ENCODE peak calls at places on chromosomes 2 and 18, in four cellular contexts. R, Y, Z and J are unnamed samples.

GRCh38 chr2:239949537-239949936 is 75.6 kb downstream of the NDUFA10 start:
- DNase-seq in R (no peak), Y (no peak), Z (no peak), J (no peak)

GRCh38 chr18:79797518-79798345 is at the start of gene KCNG2:
- DNase-seq in R (peak; percentile 53), Y (no peak), Z (no peak), J (no peak)

GRCh38 chr2:35846-36245 is 10.5 kb downstream of the FAM110C start:
- DNase-seq in R (no peak), Y (no peak), Z (no peak), J (no peak)

GRCh38 chr2:177724398-177725287 is 332.1 kb downstream of the AGPS start:
- DNase-seq in R (peak; percentile 63), Y (peak; percentile 67), Z (peak; percentile 68), J (peak; percentile 4)

GRCh38 chr18:77067315-77068061 is 65.1 kb downstream of the MBP start:
- DNase-seq in R (peak; percentile 95), Y (peak; percentile 54), Z (peak; percentile 92), J (peak; percentile 89)

GRCh38 chr2:1231664-1232063 is 181.6 kb upstream of the TPO start:
- DNase-seq in R (no peak), Y (no peak), Z (no peak), J (no peak)

GRCh38 chr2:19312949-19313348 is 45.5 kb downstream of the OSR1 start:
- DNase-seq in R (peak; percentile 77), Y (peak; percentile 48), Z (peak; percentile 57), J (no peak)

GRCh38 chr18:35203001-35203553 is 37.8 kb upstream of the ZNF397 start:
- DNase-seq in R (peak; percentile 80), Y (no peak), Z (peak; percentile 79), J (no peak)

GRCh38 chr2:165868211-165868610 is 74.2 kb upstream of the GALNT3 start:
- DNase-seq in R (peak; percentile 53), Y (no peak), Z (peak; percentile 84), J (no peak)

GRCh38 chr2:176093889-176094232 is 1.3 kb downstream of the HOXD13 start:
- DNase-seq in R (no peak), Y (no peak), Z (no peak), J (no peak)

GRCh38 chr2:43082111-43082877 is 144.1 kb downstream of the ZFP36L2 start:
- DNase-seq in R (peak; percentile 94), Y (peak; percentile 54), Z (peak; percentile 90), J (peak; percentile 92)

GRCh38 chr2:188303363-188304031 is 11.8 kb downstream of the GULP1 start:
- DNase-seq in R (peak; percentile 15), Y (no peak), Z (peak; percentile 41), J (peak; percentile 41)

GRCh38 chr2:43278683-43279220 is 52.3 kb upstream of the ZFP36L2 start:
- DNase-seq in R (no peak), Y (no peak), Z (peak; percentile 44), J (no peak)

GRCh38 chr2:99960724-99961566 is 181.4 kb downstream of the AFF3 start:
- DNase-seq in R (no peak), Y (peak; percentile 46), Z (no peak), J (no peak)

GRCh38 chr2:25894135-25894830 is 16.0 kb upstream of the ASXL2 start:
- DNase-seq in R (peak; percentile 73), Y (peak; percentile 38), Z (peak; percentile 49), J (no peak)

GRCh38 chr2:170500770-170501169 is 214.4 kb upstream of the SP5 start:
- DNase-seq in R (no peak), Y (no peak), Z (no peak), J (no peak)

GRCh38 chr18:111292-112014 is 46.9 kb upstream of the USP14 start:
- DNase-seq in R (peak; percentile 44), Y (peak; percentile 76), Z (peak; percentile 56), J (no peak)

GRCh38 chr2:124267821-124268220 is 242.7 kb downstream of the CNTNAP5 start:
- DNase-seq in R (peak; percentile 85), Y (no peak), Z (peak; percentile 52), J (peak; percentile 89)

DNA sequence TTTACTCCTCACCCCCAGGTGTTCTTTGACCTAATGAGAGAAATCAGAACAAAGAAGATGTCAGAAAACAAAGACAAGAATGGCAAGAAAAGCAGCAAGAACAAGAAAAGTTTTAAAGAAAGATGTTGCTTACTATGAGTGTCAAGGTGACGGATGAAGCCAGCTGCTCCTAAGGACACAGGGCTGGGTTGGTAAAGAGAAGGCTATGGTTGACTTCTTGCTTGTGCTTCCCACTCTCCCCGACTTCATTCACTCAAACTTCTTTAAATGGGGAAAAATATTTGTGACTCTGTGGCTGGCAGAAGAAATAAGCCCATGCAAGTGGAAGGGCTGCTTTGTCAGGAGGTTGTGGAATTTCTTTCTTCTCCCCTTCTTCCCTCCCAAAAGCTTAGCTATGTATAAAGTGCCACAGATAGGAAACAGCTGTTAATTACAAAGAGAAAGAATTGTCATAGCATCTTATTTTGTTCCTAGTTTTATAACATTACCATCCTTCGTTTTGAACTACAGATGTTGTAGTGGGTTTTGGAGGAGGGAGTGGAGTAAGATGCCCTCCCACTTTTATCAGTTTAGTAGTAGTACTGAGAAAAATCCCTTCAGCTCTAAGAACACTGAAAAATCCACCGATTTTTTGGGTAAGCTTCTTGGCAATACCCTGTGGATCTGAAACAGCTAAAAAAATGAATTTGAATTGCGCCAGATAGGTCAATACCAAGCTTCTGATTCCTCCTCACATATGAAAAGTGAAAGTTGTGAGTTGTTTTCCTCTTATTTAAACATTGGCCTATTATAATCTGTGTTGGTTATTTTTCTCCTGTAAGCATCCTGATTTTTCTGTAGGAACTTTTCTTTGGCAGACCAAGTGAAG is 40.7 kb downstream of the RALB start:
- DNase-seq in R (no peak), Y (no peak), Z (peak; percentile 31), J (no peak)
- H3K4me3 ChIP-seq in R (no peak overlapping the region), Y (no peak overlapping the region), Z (no peak overlapping the region), J (no peak overlapping the region)

GRCh38 chr2:11414372-11415124 is 51.4 kb downstream of the E2F6 start:
- DNase-seq in R (no peak), Y (no peak), Z (no peak), J (no peak)

GRCh38 chr2:11411244-11411643 is 54.7 kb downstream of the E2F6 start:
- DNase-seq in R (no peak), Y (no peak), Z (no peak), J (no peak)

GRCh38 chr2:11411768-11412448 is 54.1 kb downstream of the E2F6 start:
- DNase-seq in R (peak; percentile 76), Y (peak; percentile 61), Z (peak; percentile 76), J (no peak)

GRCh38 chr2:11410101-11410500 is 55.9 kb downstream of the E2F6 start:
- DNase-seq in R (no peak), Y (no peak), Z (no peak), J (no peak)

GRCh38 chr2:11412449-11412810 is 53.5 kb downstream of the E2F6 start:
- DNase-seq in R (no peak), Y (no peak), Z (no peak), J (no peak)
- H3K4me3 ChIP-seq in R (no peak overlapping the region), Y (no peak overlapping the region), Z (peak overlapping the region; percentile 6), J (no peak overlapping the region)

GRCh38 chr2:40450066-40450841 is 1.6 kb downstream of the SLC8A1 start:
- DNase-seq in R (peak; percentile 55), Y (peak; percentile 18), Z (peak; percentile 56), J (no peak)
- H3K4me3 ChIP-seq in R (peak overlapping the region; percentile 66), Y (no peak overlapping the region), Z (peak overlapping the region; percentile 91), J (peak overlapping the region; percentile 75)

GRCh38 chr18:48929212-48929612 is 21.6 kb downstream of the SMAD7 start:
- DNase-seq in R (no peak), Y (no peak), Z (no peak), J (no peak)
- H3K4me3 ChIP-seq in R (no peak overlapping the region), Y (no peak overlapping the region), Z (peak overlapping the region; percentile 40), J (no peak overlapping the region)

GRCh38 chr18:60372598-60372997 is at the start of gene MC4R:
- DNase-seq in R (peak; percentile 57), Y (no peak), Z (peak; percentile 53), J (peak; percentile 72)

GRCh38 chr18:60377778-60378469 is 5.3 kb upstream of the MC4R start:
- DNase-seq in R (no peak), Y (no peak), Z (no peak), J (no peak)

GRCh38 chr18:60372141-60372540 is 434 bp downstream of the MC4R start:
- DNase-seq in R (no peak), Y (no peak), Z (no peak), J (no peak)
- H3K4me3 ChIP-seq in R (no peak overlapping the region), Y (no peak overlapping the region), Z (no peak overlapping the region), J (peak overlapping the region; percentile 19)

DNA sequence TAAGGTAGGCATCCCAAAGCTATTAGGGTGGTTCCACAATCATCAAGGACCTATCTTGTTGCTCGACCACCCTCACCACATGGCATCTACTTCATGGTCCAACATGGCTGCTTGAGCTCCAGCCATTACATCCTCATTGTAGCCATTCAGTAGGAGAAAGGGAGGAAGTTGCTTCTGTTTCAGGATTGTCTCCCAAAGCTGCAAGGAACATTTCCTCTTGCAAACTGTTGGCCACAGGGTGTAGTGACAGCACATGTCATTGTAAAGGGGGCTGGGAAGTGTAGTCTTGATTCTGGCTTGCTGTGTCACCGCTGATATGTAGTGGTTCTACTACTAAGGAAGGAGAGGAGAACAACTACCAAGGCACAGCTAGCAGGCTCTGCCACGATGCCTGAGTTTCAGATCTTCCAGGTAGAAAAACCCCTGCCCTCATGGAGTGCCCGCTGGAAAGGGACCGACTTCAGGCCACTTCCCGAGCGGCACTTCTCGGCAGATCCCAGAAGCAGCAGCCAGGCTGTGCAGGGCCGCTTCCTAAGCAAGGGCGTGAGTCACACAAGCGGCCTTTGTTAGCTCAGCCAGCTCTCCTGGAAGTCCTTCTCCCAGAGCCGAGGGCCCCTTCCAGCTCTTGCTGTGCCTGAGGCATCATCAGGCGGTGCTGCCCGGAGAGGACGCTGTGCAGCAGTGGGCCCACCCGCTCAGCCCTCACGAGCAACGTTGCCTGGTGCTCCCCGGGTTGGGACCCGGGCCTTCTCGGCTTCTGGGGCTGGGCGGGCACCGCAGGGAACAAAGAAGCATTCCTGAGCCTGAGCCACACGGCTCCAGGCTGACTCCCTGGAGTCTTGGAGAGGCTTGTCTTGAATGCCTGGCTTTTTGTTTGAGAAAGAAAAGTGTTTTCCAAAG is 58.2 kb downstream of the HS6ST1 start:
- DNase-seq in R (peak; percentile 90), Y (peak; percentile 89), Z (peak; percentile 90), J (peak; percentile 72)
- H3K4me3 ChIP-seq in R (no peak overlapping the region), Y (no peak overlapping the region), Z (no peak overlapping the region), J (no peak overlapping the region)

DNA sequence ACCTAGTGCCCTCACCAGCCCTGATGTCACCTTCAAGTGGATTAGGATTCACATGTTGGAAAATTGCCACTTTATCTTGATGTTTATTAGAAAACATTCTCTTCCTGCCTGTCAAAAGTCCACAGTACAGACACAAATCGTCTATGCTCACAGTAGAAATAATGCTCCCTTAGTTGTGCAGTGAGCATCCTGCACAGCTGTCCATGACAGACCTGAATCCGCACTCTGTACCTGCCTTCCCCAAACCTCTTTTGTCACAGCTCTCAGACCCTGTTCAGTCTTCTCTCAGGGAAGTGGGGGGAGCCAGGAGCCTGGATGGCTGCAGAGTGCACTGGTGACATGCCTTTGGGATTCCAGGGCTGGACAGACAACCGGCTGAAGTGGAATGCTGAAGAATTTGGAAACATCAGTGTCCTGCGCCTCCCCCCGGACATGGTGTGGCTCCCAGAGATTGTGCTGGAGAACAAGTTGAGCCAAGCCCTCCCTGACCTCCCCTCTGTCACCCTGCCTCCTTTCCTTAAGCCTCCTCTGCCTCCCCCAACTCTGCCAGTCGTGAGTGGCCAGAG is 2.0 kb downstream of the CHRND start:
- DNase-seq in R (no peak), Y (no peak), Z (no peak), J (no peak)
- H3K4me3 ChIP-seq in R (no peak overlapping the region), Y (no peak overlapping the region), Z (no peak overlapping the region), J (no peak overlapping the region)